ENCODE peak calls at places on chromosomes 6 and 20, in five cellular contexts. J is activated CD8-positive, alpha-beta memory T cell treated with anti-CD3 and anti-CD28 coated beads for 4 hours; O is nucleus accumbens; F is CD4-positive, CD25-positive, alpha-beta regulatory T cell; X is esophagus muscularis mucosa. U is an unnamed sample.

GRCh38 chr6:90083891-90084290 is 189.6 kb downstream of the GJA10 start:
- DNase-seq in J (no peak), O (no peak), F (no peak), X (no peak), U (no peak)

GRCh38 chr6:166512567-166512966 is 73.9 kb downstream of the RAMACL start:
- DNase-seq in J (peak; percentile 23), O (no peak), F (no peak), X (no peak), U (no peak)

GRCh38 chr6:21859193-21859735 is 265.7 kb downstream of the SOX4 start:
- DNase-seq in J (no peak), O (no peak), F (no peak), X (no peak), U (no peak)

GRCh38 chr6:27601668-27602254 is 128.9 kb upstream of the ZNF184 start:
- DNase-seq in J (no peak), O (no peak), F (no peak), X (no peak), U (no peak)

GRCh38 chr20:35311822-35312221 is 19.6 kb upstream of the FAM83C start:
- DNase-seq in J (no peak), O (no peak), F (no peak), X (no peak), U (no peak)

GRCh38 chr6:17928514-17929430 is 58.7 kb downstream of the KIF13A start:
- DNase-seq in J (no peak), O (no peak), F (no peak), X (no peak), U (no peak)

GRCh38 chr20:43711098-43711654 is 15.6 kb downstream of the GTSF1L start:
- DNase-seq in J (no peak), O (no peak), F (no peak), X (no peak), U (no peak)

GRCh38 chr6:94323853-94324252 is 904.5 kb upstream of the EPHA7 start:
- DNase-seq in J (no peak), O (no peak), F (no peak), X (no peak), U (no peak)

GRCh38 chr6:30100585-30101422 is 12.1 kb downstream of the TRIM31 start:
- DNase-seq in J (no peak), O (no peak), F (peak; percentile 10), X (no peak), U (no peak)

GRCh38 chr6:169970306-169970988 is 219.0 kb downstream of the ERMARD start:
- DNase-seq in J (no peak), O (no peak), F (no peak), X (no peak), U (no peak)

GRCh38 chr6:36989264-36989663 is 3.3 kb upstream of the MTCH1 start:
- DNase-seq in J (no peak), O (no peak), F (no peak), X (no peak), U (no peak)

U was measured in esophagus squamous epithelium.